ENCODE peak calls at places on chromosomes 4 and X, in six cellular contexts. G is stimulated activated CD4-positive, alpha-beta T cell treated with anti-CD3 and anti-CD28 coated beads, Interleukin-1b, Interleukin-23, amount 100 ng/mL, for 4 hours; O is AG10803; E is stimulated activated CD8-positive, alpha-beta memory T cell treated with anti-CD3 and anti-CD28 coated beads, Interleukin-15, amount 100 ng/mL, for 4 hours; H is A549; N is NCI-H1694. B is an unnamed sample.

GRCh38 chr4:138087181-138087714 is 154.9 kb downstream of the SLC7A11 start:
- DNase-seq in G (no peak), N (no peak), H (no peak), E (no peak), O (no peak), B (no peak)

GRCh38 chr4:180828455-180829018 is 1414.7 kb upstream of the TENM3 start:
- DNase-seq in H (no peak), E (no peak), G (no peak), N (peak), O (peak), B (peak)

GRCh38 chrX:72394518-72395163 is 88.9 kb upstream of the CITED1 start:
- DNase-seq in G (no peak), H (no peak), E (no peak), O (peak), N (no peak), B (no peak)

GRCh38 chrX:39157796-39158195 is 356.5 kb downstream of the MID1IP1 start:
- DNase-seq in H (no peak), O (peak), N (no peak), E (no peak), G (no peak), B (no peak)

GRCh38 chrX:7318246-7318645 is 170.3 kb upstream of the PUDP start:
- DNase-seq in E (no peak), N (no peak), H (no peak), O (peak), G (no peak), B (no peak)

GRCh38 chr4:108762559-108763225 is at the start of gene ETNPPL:
- DNase-seq in E (no peak), G (peak), N (no peak), H (no peak), O (no peak), B (no peak)

GRCh38 chr4:189143255-189143654 is 797.4 kb upstream of the FRG1 start:
- DNase-seq in G (no peak), H (peak), O (no peak), N (no peak), E (no peak), B (no peak)

GRCh38 chrX:120731386-120731785 is 101.5 kb upstream of the C1GALT1C1 start:
- DNase-seq in O (peak), H (no peak), E (no peak), G (no peak), N (no peak), B (no peak)

GRCh38 chr4:10085828-10086505 is 30.6 kb downstream of the WDR1 start:
- DNase-seq in E (no peak), O (no peak), G (no peak), N (no peak), H (no peak), B (no peak)

GRCh38 chr4:93759506-93759905 is 69.0 kb upstream of the ATOH1 start:
- DNase-seq in E (no peak), H (no peak), O (no peak), G (no peak), N (no peak), B (no peak)

GRCh38 chr4:20844311-20844710 is 144.1 kb downstream of the PACRGL start:
- DNase-seq in N (no peak), E (no peak), H (no peak), O (no peak), G (no peak), B (no peak)

GRCh38 chr4:137129471-137130244 is 402.6 kb downstream of the PCDH18 start:
- DNase-seq in G (no peak), H (no peak), O (peak), N (no peak), E (no peak), B (no peak)

GRCh38 chr4:72525938-72526337 is 43.1 kb downstream of the ADAMTS3 start:
- DNase-seq in E (no peak), O (peak), N (no peak), H (no peak), G (no peak), B (no peak)

GRCh38 chr4:120082286-120082685 is 15.6 kb upstream of the MAD2L1 start:
- DNase-seq in G (no peak), H (no peak), E (no peak), N (no peak), O (no peak), B (no peak)

GRCh38 chrX:153953342-153953830 is 8.9 kb upstream of the RENBP start:
- DNase-seq in E (peak), N (peak), H (peak), O (peak), G (peak), B (no peak)

GRCh38 chr4:122739174-122739573 is 6.7 kb downstream of the BBS12 start:
- DNase-seq in N (no peak), O (peak), H (no peak), G (no peak), E (no peak), B (no peak)

GRCh38 chr4:120399846-120400245 is 333.2 kb upstream of the MAD2L1 start:
- DNase-seq in H (no peak), G (no peak), E (no peak), N (no peak), O (no peak), B (no peak)

GRCh38 chr4:181643466-181643865 is 599.7 kb upstream of the TENM3 start:
- DNase-seq in N (no peak), O (no peak), G (no peak), H (no peak), E (no peak), B (no peak)

GRCh38 chrX:26032141-26032917 is 105.8 kb upstream of the MAGEB18 start:
- DNase-seq in H (no peak), O (peak), G (no peak), E (no peak), N (no peak), B (no peak)

GRCh38 chr4:82268050-82268825 is 105.6 kb downstream of the HNRNPD start:
- DNase-seq in E (no peak), N (peak), G (no peak), H (peak), O (peak), B (peak)